ENCODE peak calls at places on chromosomes 16 and 17, in ten cellular contexts. H is amniotic stem cell; C is activated T-cell treated with anti-CD3 and anti-CD28 coated beads, Interleukin-2, amount 50 U/mL, for 72 hours; Z is heart left ventricle; P is body of pancreas; X is CD4-positive, alpha-beta memory T cell; N is stimulated activated CD8-positive, alpha-beta memory T cell treated with anti-CD3 and anti-CD28 coated beads, Interleukin-12 subunit alpha, Interleukin-12 subunit beta, amount 100 ng/mL, for 1 hour; E is midbrain; F is AG09319; U is omental fat pad. B is an unnamed sample.

GRCh38 chr16:31451681-31452351 is 7.5 kb upstream of the ARMC5 start:
- DNase-seq in F (no peak), C (no peak), U (no peak), H (peak), E (peak), Z (no peak), N (no peak), P (peak), X (no peak), B (no peak)

GRCh38 chr17:67227488-67227887 is 17.5 kb downstream of the HELZ start:
- DNase-seq in C (no peak), X (no peak), N (no peak), U (no peak), Z (no peak), P (no peak), E (no peak), F (no peak), H (no peak), B (no peak)

GRCh38 chr16:3570420-3571062 is 6.7 kb downstream of the NLRC3 start:
- DNase-seq in N (no peak), F (no peak), P (no peak), E (no peak), C (no peak), X (no peak), Z (no peak), U (no peak), H (no peak), B (no peak)

GRCh38 chr16:14562691-14563491 is 67.2 kb downstream of the PARN start:
- DNase-seq in Z (peak), N (no peak), P (peak), C (no peak), X (no peak), F (no peak), U (no peak), E (no peak), H (no peak), B (no peak)

GRCh38 chr17:82803606-82804005 is 36.2 kb downstream of the ZNF750 start:
- DNase-seq in C (no peak), X (no peak), P (no peak), N (no peak), Z (no peak), E (no peak), F (no peak), U (no peak), H (no peak), B (no peak)

GRCh38 chr16:57577691-57578224 is 35.3 kb downstream of the ADGRG5 start:
- DNase-seq in X (no peak), U (peak), C (peak), F (no peak), P (no peak), H (no peak), E (no peak), N (no peak), Z (no peak), B (no peak)

GRCh38 chr17:29010586-29010985 is 4.8 kb upstream of the SEZ6 start:
- DNase-seq in P (no peak), E (no peak), Z (no peak), N (no peak), U (no peak), C (no peak), X (no peak), F (no peak), H (no peak), B (no peak)

GRCh38 chr16:2366660-2367309 is 26.3 kb upstream of the ABCA3 start:
- DNase-seq in C (peak), N (no peak), H (no peak), F (no peak), X (no peak), P (no peak), E (no peak), U (no peak), Z (no peak), B (no peak)

GRCh38 chr17:1197781-1198490 is 18.2 kb upstream of the ABR start:
- DNase-seq in F (no peak), E (peak), C (peak), Z (peak), N (peak), X (peak), P (peak), U (no peak), H (no peak), B (peak)

GRCh38 chr16:87968541-87968940 is 17.3 kb downstream of the BANP start:
- DNase-seq in C (no peak), Z (no peak), F (no peak), N (no peak), H (peak), E (no peak), X (no peak), U (no peak), P (no peak), B (no peak)

GRCh38 chr16:87123356-87124001 is 193.7 kb downstream of the C16orf95 start:
- DNase-seq in H (no peak), C (no peak), N (no peak), F (no peak), X (no peak), Z (no peak), U (no peak), P (no peak), E (no peak), B (no peak)

GRCh38 chr17:30173649-30174048 is 57.0 kb downstream of the NSRP1 start:
- DNase-seq in F (no peak), Z (no peak), U (no peak), N (no peak), C (peak), E (no peak), X (no peak), P (no peak), H (no peak), B (no peak)